ENCODE peak calls at places on chromosomes 13 and 19, in four cellular contexts. J is CD8-positive, alpha-beta T cell; D is uterus; V is A549. Y is an unnamed sample.
A peak's percentile ranks its signal among the peaks of the same experiment; 100 is the strongest.

GRCh38 chr13:48859168-48860105 is 116.3 kb upstream of the FNDC3A start:
- DNase-seq in J (no peak), D (no peak), V (no peak), Y (no peak)

GRCh38 chr19:18340237-18340989 is at the start of gene PGPEP1:
- DNase-seq in J (peak; percentile 68), D (peak; percentile 52), V (peak; percentile 38), Y (no peak)

GRCh38 chr13:23447927-23448326 is 14.4 kb upstream of the SACS start:
- DNase-seq in J (no peak), D (no peak), V (no peak), Y (no peak)

GRCh38 chr19:45474941-45475516 is 7.2 kb downstream of the FOSB start:
- DNase-seq in J (no peak), D (no peak), V (no peak), Y (no peak)

GRCh38 chr19:18496167-18496979 is 25.5 kb downstream of the ELL start:
- DNase-seq in J (peak; percentile 69), D (no peak), V (peak; percentile 28), Y (no peak)

GRCh38 chr13:36758345-36758744 is 60.7 kb upstream of the RFXAP start:
- DNase-seq in J (no peak), D (no peak), V (no peak), Y (no peak)

GRCh38 chr13:101399365-101399764 is 16.9 kb downstream of the NALCN start:
- DNase-seq in J (no peak), D (no peak), V (no peak), Y (no peak)

GRCh38 chr13:75326173-75327131 is 155.5 kb downstream of the TBC1D4 start:
- DNase-seq in J (peak; percentile 41), D (no peak), V (no peak), Y (no peak)

GRCh38 chr19:34350161-34350561 is 14.8 kb upstream of the GPI start:
- DNase-seq in J (peak; percentile 69), D (no peak), V (no peak), Y (no peak)

GRCh38 chr13:109941951-109942350 is 155.6 kb upstream of the IRS2 start:
- DNase-seq in J (no peak), D (no peak), V (no peak), Y (no peak)

GRCh38 chr13:35649162-35649561 is 172.7 kb upstream of the MAB21L1 start:
- DNase-seq in J (no peak), D (no peak), V (no peak), Y (no peak)

GRCh38 chr19:38191747-38192146 is 32.3 kb downstream of the DPF1 start:
- DNase-seq in J (no peak), D (no peak), V (no peak), Y (no peak)

GRCh38 chr19:42254083-42254849 is 662 bp downstream of the ERF start:
- DNase-seq in J (peak; percentile 84), D (peak; percentile 83), V (peak; percentile 92), Y (no peak)

GRCh38 chr19:18961767-18962423 is 20.9 kb upstream of the HOMER3 start:
- DNase-seq in J (no peak), D (no peak), V (no peak), Y (no peak)

GRCh38 chr13:94607056-94607455 is 5.4 kb downstream of the GPR180 start:
- DNase-seq in J (no peak), D (no peak), V (no peak), Y (no peak)

GRCh38 chr13:110841846-110842245 is 73.0 kb downstream of the ANKRD10 start:
- DNase-seq in J (no peak), D (no peak), V (no peak), Y (no peak)

GRCh38 chr13:24505256-24505655 is 7.3 kb downstream of the PARP4 start:
- DNase-seq in J (no peak), D (no peak), V (no peak), Y (no peak)

GRCh38 chr13:46146898-46147297 is 35.1 kb downstream of the LCP1 start:
- DNase-seq in J (no peak), D (no peak), V (peak; percentile 30), Y (no peak)

GRCh38 chr13:99297330-99297729 is 9.9 kb downstream of the GPR183 start:
- DNase-seq in J (no peak), D (no peak), V (no peak), Y (no peak)

GRCh38 chr13:99294198-99294597 is 13.0 kb downstream of the GPR183 start:
- DNase-seq in J (no peak), D (no peak), V (no peak), Y (no peak)

GRCh38 chr13:99298056-99298455 is 9.1 kb downstream of the GPR183 start:
- DNase-seq in J (no peak), D (no peak), V (no peak), Y (no peak)

GRCh38 chr13:99295488-99296252 is 11.5 kb downstream of the GPR183 start:
- DNase-seq in J (no peak), D (no peak), V (no peak), Y (no peak)

GRCh38 chr13:99296270-99296865 is 10.8 kb downstream of the GPR183 start:
- DNase-seq in J (no peak), D (no peak), V (no peak), Y (no peak)
- H3K27ac ChIP-seq in J (no peak overlapping the region), D (no peak overlapping the region), V (no peak overlapping the region), Y (no peak overlapping the region)

DNA sequence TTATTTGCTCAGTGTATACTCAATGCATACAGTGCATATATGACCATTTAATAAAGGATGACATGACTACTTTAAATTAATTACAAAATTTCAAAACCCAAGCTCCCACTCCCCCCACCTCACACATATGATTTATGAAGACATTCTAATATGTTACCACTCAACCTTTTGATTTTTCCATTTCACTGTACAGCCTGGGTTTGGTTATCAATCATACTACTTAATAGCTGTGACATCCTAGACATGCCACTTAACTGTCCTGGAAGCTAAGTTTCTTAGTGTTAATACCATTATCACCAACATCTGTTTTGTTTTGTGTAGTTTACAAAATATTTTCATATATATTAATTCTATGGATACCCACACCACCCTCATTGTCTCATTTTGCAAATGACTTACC is 42.2 kb downstream of the UBL3 start:
- DNase-seq in J (no peak), D (no peak), V (no peak), Y (no peak)
- H3K27ac ChIP-seq in J (no peak overlapping the region), D (no peak overlapping the region), V (no peak overlapping the region), Y (no peak overlapping the region)

GRCh38 chr13:82224806-82225205 is 1657.5 kb downstream of the SLITRK1 start:
- DNase-seq in J (no peak), D (no peak), V (no peak), Y (no peak)
- H3K27ac ChIP-seq in J (no peak overlapping the region), D (no peak overlapping the region), V (no peak overlapping the region), Y (no peak overlapping the region)

DNA sequence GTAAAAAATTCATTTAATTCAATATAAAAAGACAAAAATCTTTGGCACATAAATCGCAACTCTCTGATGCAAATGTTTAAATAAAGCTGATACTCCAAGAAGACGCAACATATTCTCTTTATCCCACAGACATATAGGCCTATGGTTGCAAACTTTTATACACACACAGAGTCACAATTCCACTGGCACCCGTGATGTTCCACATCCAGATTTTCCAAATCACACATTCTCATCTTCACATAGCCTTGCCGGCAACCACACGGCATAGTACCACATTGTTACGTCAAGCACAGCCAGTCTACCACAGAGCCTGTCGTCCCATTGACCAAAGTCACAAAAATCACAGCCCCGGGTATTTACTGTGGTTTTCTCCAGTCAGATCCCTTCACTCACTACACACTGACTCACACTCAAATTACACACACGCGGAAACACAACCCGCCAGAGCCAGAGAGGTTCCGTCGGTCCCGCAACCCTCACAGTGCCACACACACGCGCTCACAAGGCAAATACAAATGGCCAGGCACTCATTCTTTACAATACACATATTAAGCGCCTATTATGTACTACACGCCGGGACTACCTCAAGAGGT is 546 bp upstream of the ZNF546 start:
- DNase-seq in J (no peak), D (no peak), V (peak; percentile 69), Y (no peak)
- H3K27ac ChIP-seq in J (peak overlapping the region; percentile 77), D (peak overlapping the region; percentile 71), V (peak overlapping the region; percentile 89), Y (peak overlapping the region; percentile 15)

DNA sequence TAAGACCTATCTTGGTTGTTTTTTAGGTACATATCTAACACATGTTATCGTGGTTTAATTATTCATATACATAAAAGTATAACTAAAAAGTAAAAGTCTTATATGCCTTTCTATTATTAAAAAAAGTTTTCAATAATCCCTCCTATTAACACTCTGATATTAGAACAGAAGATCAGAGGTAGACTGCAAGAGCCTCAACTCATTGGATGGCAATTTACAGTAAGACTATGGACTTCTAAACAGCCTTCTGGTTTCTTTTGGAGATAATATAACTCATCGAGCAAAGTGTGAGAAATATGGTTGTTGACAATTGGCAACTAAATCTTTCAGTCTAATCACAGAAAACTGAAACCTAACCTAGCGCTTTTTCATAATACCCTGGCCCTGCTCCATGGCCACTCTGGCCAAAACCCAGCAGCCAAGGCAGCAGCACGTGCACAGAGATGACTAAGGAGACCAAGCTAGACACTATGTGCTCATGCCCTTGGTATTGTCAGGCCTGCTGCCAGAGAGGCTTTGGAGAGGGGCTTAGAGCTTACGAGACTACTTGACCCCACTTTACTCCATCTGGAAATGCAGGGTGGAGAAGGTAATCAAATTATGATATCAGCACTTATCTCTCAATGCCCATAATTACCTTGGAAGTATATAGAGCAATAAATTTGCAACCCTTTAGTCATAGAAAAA is 40.6 kb upstream of the EEF1AKMT1 start:
- DNase-seq in J (no peak), D (peak; percentile 89), V (peak; percentile 46), Y (peak; percentile 70)
- H3K27ac ChIP-seq in J (no peak overlapping the region), D (peak overlapping the region; percentile 71), V (peak overlapping the region; percentile 17), Y (peak overlapping the region; percentile 79)

GRCh38 chr19:1816530-1817298 is 4.6 kb upstream of the ATP8B3 start:
- DNase-seq in J (no peak), D (no peak), V (no peak), Y (no peak)
- H3K27ac ChIP-seq in J (no peak overlapping the region), D (no peak overlapping the region), V (no peak overlapping the region), Y (no peak overlapping the region)

DNA sequence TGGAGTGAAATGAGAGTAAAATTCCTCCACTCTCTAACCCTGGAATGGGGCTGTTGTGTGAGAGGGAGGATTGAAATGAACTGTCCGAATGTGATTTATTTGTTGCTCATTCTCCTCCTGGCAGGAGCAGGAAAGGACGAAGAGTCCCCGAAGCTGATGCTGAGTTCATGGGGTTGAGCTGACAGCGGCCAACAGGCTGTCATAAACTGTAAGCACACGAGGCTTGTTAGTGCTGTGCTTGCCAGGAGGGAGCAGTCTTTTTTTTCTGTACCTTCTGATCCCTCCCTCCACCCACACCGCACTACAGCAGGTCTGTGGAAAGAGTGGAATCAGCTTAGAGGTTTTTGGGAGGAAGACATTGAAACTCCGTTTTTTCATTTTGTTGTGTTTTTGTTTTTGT is 33.0 kb upstream of the ZNF331 start:
- DNase-seq in J (no peak), D (peak; percentile 77), V (no peak), Y (no peak)
- H3K27ac ChIP-seq in J (no peak overlapping the region), D (peak overlapping the region; percentile 73), V (no peak overlapping the region), Y (no peak overlapping the region)

DNA sequence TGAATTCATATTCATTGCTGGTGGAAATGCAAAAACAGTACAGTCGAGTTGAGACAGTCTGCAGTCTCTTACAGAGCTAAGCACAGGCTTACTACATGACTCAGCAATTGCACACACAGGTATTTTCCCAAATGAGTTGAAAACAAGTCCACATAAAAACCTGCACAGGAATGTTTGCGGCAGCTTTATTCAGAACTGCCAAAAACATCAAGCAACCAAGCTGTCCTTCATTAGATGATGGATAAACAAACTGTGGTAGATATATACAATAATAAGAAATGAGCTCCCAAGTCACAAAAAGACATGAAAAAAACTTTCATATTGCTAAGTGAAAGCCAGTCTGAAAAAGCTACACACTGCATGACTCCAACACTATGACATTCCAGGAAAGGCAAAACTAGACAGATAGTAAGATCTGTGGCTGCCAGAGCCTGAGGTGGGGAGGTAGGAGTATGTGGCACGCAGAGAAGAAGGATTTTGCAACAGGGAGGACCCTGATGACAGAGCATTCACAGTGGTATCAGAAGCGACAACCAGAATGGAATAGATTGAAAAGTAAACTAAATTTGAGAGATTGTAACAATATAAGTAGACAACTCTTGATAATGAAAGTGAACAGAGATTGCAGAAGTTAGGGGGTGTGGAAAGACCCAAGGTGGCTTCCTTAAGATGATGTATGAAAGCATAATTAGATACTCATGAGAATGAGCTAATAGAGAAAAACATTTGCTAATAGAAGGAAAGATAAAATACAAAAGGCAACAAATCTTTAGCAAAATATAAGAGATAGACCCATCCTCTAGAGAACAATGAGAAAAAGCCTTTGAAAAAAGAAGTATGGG is 52.7 kb downstream of the TSC22D1 start:
- DNase-seq in J (no peak), D (no peak), V (peak; percentile 61), Y (no peak)
- H3K27ac ChIP-seq in J (no peak overlapping the region), D (peak overlapping the region; percentile 41), V (peak overlapping the region; percentile 87), Y (peak overlapping the region; percentile 62)